ENCODE peak calls at places on chromosomes 13 and 19, in six cellular contexts. G is A549; Q is fibroblast of pulmonary artery; B is lung; T is Caco-2; E is activated CD8-positive, alpha-beta T cell treated with anti-CD3 and anti-CD28 coated beads for 36 hours. O is an unnamed sample.

GRCh38 chr19:7870571-7871279 is 3.5 kb downstream of the PRR36 start:
- DNase-seq in G (no peak), Q (peak), B (peak), T (peak), E (peak), O (peak)

GRCh38 chr13:33509642-33510229 is 224.2 kb upstream of the STARD13 start:
- DNase-seq in G (no peak), Q (peak), B (peak), T (no peak), E (no peak), O (no peak)

GRCh38 chr13:44906230-44906629 is 83.0 kb downstream of the NUFIP1 start:
- DNase-seq in G (no peak), Q (no peak), B (no peak), T (no peak), E (no peak), O (no peak)

GRCh38 chr19:40392894-40393517 is 3.0 kb upstream of the HIPK4 start:
- DNase-seq in G (peak), Q (no peak), B (peak), T (peak), E (no peak), O (no peak)

GRCh38 chr13:30125422-30126073 is 181.8 kb downstream of the KATNAL1 start:
- DNase-seq in G (peak), Q (peak), B (peak), T (no peak), E (no peak), O (no peak)

GRCh38 chr13:105363747-105364177 is 1171.7 kb downstream of the EFNB2 start:
- DNase-seq in G (no peak), Q (peak), B (no peak), T (no peak), E (no peak), O (no peak)

GRCh38 chr13:80339841-80340642 is 884 bp downstream of the SPRY2 start:
- DNase-seq in G (no peak), Q (peak), B (peak), T (peak), E (peak), O (peak)

GRCh38 chr13:111132948-111133347 is 17.8 kb downstream of the ARHGEF7 start:
- DNase-seq in G (no peak), Q (no peak), B (no peak), T (no peak), E (no peak), O (no peak)

GRCh38 chr19:3849092-3849491 is 19.7 kb downstream of the ZFR2 start:
- DNase-seq in G (no peak), Q (peak), B (no peak), T (peak), E (peak), O (no peak)

GRCh38 chr13:24075137-24075975 is 85.2 kb upstream of the SPATA13 start:
- DNase-seq in G (no peak), Q (peak), B (no peak), T (no peak), E (no peak), O (no peak)

GRCh38 chr19:39971380-39971841 is 446 bp downstream of the PSMC4 start:
- DNase-seq in G (no peak), Q (no peak), B (no peak), T (no peak), E (peak), O (no peak)

GRCh38 chr19:38676023-38676877 is 28.8 kb downstream of the ACTN4 start:
- DNase-seq in G (no peak), Q (peak), B (no peak), T (no peak), E (no peak), O (no peak)

GRCh38 chr19:18002347-18002850 is 5.6 kb upstream of the ARRDC2 start:
- DNase-seq in G (no peak), Q (no peak), B (no peak), T (no peak), E (peak), O (no peak)

GRCh38 chr13:112984501-112984900 is 15.5 kb downstream of the MCF2L start:
- DNase-seq in G (no peak), Q (no peak), B (no peak), T (no peak), E (no peak), O (no peak)

GRCh38 chr19:18939922-18940775 is 868 bp downstream of the HOMER3 start:
- DNase-seq in G (peak), Q (peak), B (no peak), T (no peak), E (no peak), O (no peak)

GRCh38 chr19:3818479-3818878 is 32.3 kb upstream of the MATK start:
- DNase-seq in G (no peak), Q (peak), B (no peak), T (no peak), E (peak), O (no peak)

GRCh38 chr13:67829641-67830040 is 599.5 kb upstream of the PCDH9 start:
- DNase-seq in G (no peak), Q (no peak), B (no peak), T (no peak), E (no peak), O (no peak)

GRCh38 chr13:77580748-77581147 is 45.2 kb downstream of the SCEL start:
- DNase-seq in G (no peak), Q (no peak), B (no peak), T (no peak), E (no peak), O (no peak)

GRCh38 chr13:46516624-46517318 is 36.2 kb upstream of the LRCH1 start:
- DNase-seq in G (no peak), Q (no peak), B (no peak), T (no peak), E (no peak), O (no peak)

GRCh38 chr19:34639491-34640085 is 37.4 kb downstream of the SCGB2B2 start:
- DNase-seq in G (peak), Q (peak), B (peak), T (no peak), E (peak), O (peak)

GRCh38 chr13:47801555-47801954 is 199.5 kb downstream of the SUCLA2 start:
- DNase-seq in G (no peak), Q (no peak), B (no peak), T (no peak), E (no peak), O (no peak)

GRCh38 chr13:113746671-113747070 is 12.4 kb upstream of the TMEM255B start:
- DNase-seq in G (no peak), Q (no peak), B (no peak), T (no peak), E (no peak), O (no peak)

GRCh38 chr13:74226791-74227475 is 92.7 kb upstream of the KLF12 start:
- DNase-seq in G (no peak), Q (no peak), B (no peak), T (no peak), E (no peak), O (no peak)

GRCh38 chr13:22561581-22561980 is 619.2 kb upstream of the SGCG start:
- DNase-seq in G (no peak), Q (no peak), B (no peak), T (no peak), E (no peak), O (no peak)

GRCh38 chr13:33867472-33867871 is 49.5 kb downstream of the RFC3 start:
- DNase-seq in G (no peak), Q (no peak), B (no peak), T (no peak), E (no peak), O (no peak)

GRCh38 chr13:45331981-45332830 is 8.8 kb downstream of the TPT1 start:
- DNase-seq in G (no peak), Q (peak), B (no peak), T (no peak), E (no peak), O (no peak)

GRCh38 chr19:14349426-14349825 is 31.8 kb upstream of the ADGRE5 start:
- DNase-seq in G (no peak), Q (no peak), B (no peak), T (no peak), E (peak), O (peak)

GRCh38 chr13:112744306-112745021 is 54.6 kb downstream of the ATP11A start:
- DNase-seq in G (no peak), Q (peak), B (no peak), T (no peak), E (no peak), O (no peak)

GRCh38 chr13:43389573-43389972 is 366.2 kb downstream of the DNAJC15 start:
- DNase-seq in G (no peak), Q (peak), B (no peak), T (no peak), E (no peak), O (no peak)

GRCh38 chr13:48828962-48829405 is 146.7 kb upstream of the FNDC3A start:
- DNase-seq in G (peak), Q (no peak), B (no peak), T (no peak), E (peak), O (no peak)

GRCh38 chr13:114148521-114148855 is 16.1 kb upstream of the RASA3 start:
- DNase-seq in G (no peak), Q (no peak), B (no peak), T (no peak), E (peak), O (peak)

GRCh38 chr13:29958476-29958875 is 108.1 kb upstream of the UBL3 start:
- DNase-seq in G (no peak), Q (no peak), B (no peak), T (no peak), E (no peak), O (no peak)

GRCh38 chr13:55090612-55091011 is 2050.1 kb upstream of the PRR20A start:
- DNase-seq in G (no peak), Q (no peak), B (no peak), T (no peak), E (no peak), O (no peak)

GRCh38 chr19:18496167-18496979 is 25.5 kb downstream of the ELL start:
- DNase-seq in G (no peak), Q (peak), B (peak), T (no peak), E (peak), O (peak)

GRCh38 chr13:44300895-44301638 is 72.6 kb upstream of the SERP2 start:
- DNase-seq in G (peak), Q (peak), B (peak), T (no peak), E (peak), O (peak)

GRCh38 chr19:41302624-41303351 is 7.2 kb upstream of the CCDC97 start:
- DNase-seq in G (no peak), Q (no peak), B (no peak), T (no peak), E (peak), O (peak)

GRCh38 chr13:20191902-20192469 is 752 bp downstream of the GJB2 start:
- DNase-seq in G (no peak), Q (no peak), B (no peak), T (no peak), E (peak), O (peak)

GRCh38 chr19:35790981-35791813 is 15.8 kb downstream of the ARHGAP33 start:
- DNase-seq in G (no peak), Q (no peak), B (no peak), T (no peak), E (peak), O (no peak)

GRCh38 chr13:69108486-69108885 is 999.1 kb upstream of the ATXN8OS start:
- DNase-seq in G (no peak), Q (no peak), B (no peak), T (no peak), E (no peak), O (no peak)
- TF ChIP-seq CTCF in G (no peak), Q (no peak), B (no peak), T (no peak), E (no peak), O (no peak)

GRCh38 chr19:48853483-48853882 is 14.9 kb downstream of the PLEKHA4 start:
- DNase-seq in G (no peak), Q (no peak), B (no peak), T (no peak), E (no peak), O (no peak)
- TF ChIP-seq CTCF in G (no peak), Q (no peak), B (no peak), T (no peak), E (no peak), O (no peak)

GRCh38 chr19:57527136-57527881 is at the start of gene ZNF549:
- DNase-seq in G (peak), Q (peak), B (peak), T (peak), E (peak), O (peak)
- TF ChIP-seq CTCF in G (no peak), Q (no peak), B (no peak), T (no peak), E (no peak), O (no peak)

DNA sequence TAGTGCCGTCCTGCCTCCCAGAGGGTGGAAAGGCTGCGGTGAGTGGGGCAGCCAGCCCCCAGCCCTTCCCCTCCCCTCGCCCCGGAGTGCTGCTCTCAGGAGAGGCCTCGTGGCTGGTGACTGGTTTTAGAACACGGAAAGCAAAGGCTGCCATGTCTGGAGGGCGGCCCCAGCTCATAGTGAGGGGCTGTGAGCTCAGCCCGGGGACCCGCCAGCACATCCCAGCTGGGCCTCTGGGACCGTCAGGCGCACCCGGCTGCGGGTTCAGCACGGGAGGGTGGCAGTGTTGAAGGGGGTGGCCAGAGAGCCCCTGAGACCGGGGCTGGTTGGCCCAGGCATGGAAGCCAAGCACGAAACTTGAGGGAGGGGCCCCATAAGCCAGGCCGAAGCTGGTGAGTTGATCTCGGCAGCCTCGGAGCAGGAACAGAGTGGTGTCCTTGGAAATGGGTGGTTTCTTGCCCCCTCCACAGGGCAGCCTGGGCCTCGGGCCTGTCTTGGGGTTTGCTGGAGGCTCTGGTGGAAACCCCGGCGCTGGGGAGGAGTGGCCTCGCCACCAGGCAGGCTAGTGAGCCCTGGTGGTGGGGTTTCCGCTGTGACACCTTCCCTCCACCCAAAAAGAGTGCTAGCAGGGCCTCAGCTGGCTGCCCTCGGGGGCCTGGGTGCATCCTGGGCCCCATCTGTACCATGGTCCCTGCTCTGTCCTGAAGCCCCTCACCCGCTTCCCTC is 157.7 kb downstream of the KDM4B start:
- DNase-seq in G (no peak), Q (no peak), B (no peak), T (no peak), E (peak), O (peak)
- TF ChIP-seq CTCF in G (no peak), Q (no peak), B (no peak), T (no peak), E (no peak), O (no peak)

DNA sequence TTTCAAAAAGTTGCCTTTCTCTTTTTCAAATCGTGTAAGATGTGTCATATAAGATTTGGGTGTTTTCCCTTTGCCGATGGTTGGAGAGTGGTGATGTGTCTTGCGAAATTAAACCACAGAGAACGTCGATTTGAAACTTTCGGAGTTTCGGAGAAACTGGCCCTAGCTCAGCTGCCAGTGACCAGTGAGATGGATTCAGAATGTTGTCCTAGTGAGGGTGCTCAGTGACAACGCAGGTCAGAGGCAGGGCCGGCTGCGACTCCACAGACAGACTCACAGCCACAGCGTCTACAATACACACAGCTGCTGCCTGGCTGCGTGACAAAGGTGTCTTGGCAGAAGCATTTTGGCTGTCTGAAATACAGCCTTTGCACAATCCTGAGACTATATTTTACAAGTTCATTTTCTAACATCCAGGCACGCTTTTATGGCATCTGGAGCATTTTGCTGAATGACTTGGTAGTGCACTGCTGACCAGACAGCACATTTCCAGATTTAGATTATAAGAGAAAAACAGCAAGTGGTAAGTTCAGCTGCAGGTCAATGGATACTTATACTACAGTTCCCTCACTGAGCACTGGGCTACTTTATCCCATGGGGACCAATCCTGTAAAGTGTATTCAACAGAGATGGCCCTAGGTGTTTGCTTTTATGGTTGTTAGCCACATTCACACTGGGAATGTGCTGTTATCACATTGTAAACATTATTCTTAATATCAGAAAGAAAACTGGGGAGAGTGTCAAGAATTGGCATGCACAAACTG is 207.5 kb downstream of the KCNRG start:
- DNase-seq in G (no peak), Q (peak), B (peak), T (no peak), E (peak), O (no peak)
- TF ChIP-seq CTCF in G (no peak), Q (no peak), B (no peak), T (no peak), E (no peak), O (no peak)

DNA sequence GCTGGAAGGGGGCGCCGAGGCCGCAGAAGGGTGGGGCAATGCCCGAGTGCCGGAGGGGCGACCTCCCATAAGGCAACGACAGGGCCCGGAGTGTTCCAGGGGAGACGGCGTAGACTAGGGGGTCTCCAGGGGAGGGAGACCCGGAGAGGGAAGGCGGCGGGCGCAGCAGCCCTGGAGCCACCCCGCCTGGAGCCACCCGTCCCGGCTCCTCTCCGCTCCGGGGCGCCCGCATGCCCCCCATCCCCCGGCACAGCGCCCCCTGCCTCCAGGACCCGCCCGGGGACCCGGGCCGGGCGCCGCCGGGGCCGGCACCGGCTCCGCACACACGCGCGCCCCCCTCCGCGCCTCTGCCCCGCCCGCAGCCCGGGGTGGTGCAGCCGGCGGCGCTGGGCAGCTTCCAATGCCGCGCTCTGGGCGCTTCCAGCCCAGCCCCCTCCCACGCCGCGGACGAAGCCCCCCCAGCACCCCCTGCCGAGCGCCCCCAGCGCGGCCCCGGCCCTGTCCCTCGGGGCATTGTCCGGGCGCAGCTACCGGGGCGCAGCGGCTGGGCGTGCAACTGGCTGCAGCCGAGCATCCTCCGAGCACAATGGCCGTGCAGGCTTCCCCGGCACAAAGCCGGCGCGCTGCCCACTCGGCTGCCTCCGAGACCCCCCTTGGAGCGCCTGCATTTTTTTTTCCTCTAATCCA is 519 bp downstream of the PTPRS start:
- DNase-seq in G (peak), Q (no peak), B (no peak), T (no peak), E (no peak), O (peak)
- TF ChIP-seq CTCF in G (peak), Q (no peak), B (no peak), T (peak), E (no peak), O (no peak)

GRCh38 chr13:27556109-27556508 is 64.2 kb downstream of the LNX2 start:
- DNase-seq in G (no peak), Q (peak), B (no peak), T (no peak), E (no peak), O (no peak)
- TF ChIP-seq CTCF in G (no peak), Q (no peak), B (no peak), T (no peak), E (no peak), O (no peak)